ENCODE peak calls at places on chromosomes 7 and 10, in eight cellular contexts. U is CD4-positive, alpha-beta T cell; C is H1; V is brain microvascular endothelial cell; G is left ventricle myocardium inferior; K is body of pancreas; J is IMR-90; B is lower lobe of right lung. S is an unnamed sample.

GRCh38 chr10:68406111-68406814 is 814 bp downstream of the RUFY2 start:
- DNase-seq in U (peak; percentile 9), C (peak; percentile 85), V (peak; percentile 73), G (peak; percentile 48), K (peak; percentile 42), J (peak; percentile 58), B (peak; percentile 70), S (peak; percentile 34)

GRCh38 chr10:127309609-127310008 is 113.2 kb upstream of the INSYN2A start:
- DNase-seq in U (no peak), C (no peak), V (no peak), G (no peak), K (no peak), J (peak; percentile 43), B (no peak), S (no peak)

GRCh38 chr10:42958142-42958868 is 118.6 kb upstream of the RET start:
- DNase-seq in U (no peak), C (no peak), V (no peak), G (no peak), K (no peak), J (no peak), B (no peak), S (no peak)

GRCh38 chr7:88205179-88205578 is 14.7 kb downstream of the SRI start:
- DNase-seq in U (no peak), C (no peak), V (no peak), G (no peak), K (no peak), J (no peak), B (no peak), S (no peak)

GRCh38 chr7:80346704-80347103 is 165.2 kb downstream of the GNAT3 start:
- DNase-seq in U (no peak), C (no peak), V (no peak), G (no peak), K (no peak), J (peak; percentile 80), B (no peak), S (no peak)

GRCh38 chr10:22323538-22324305 is 2.8 kb downstream of the BMI1 start:
- DNase-seq in U (no peak), C (no peak), V (no peak), G (no peak), K (no peak), J (no peak), B (no peak), S (no peak)

GRCh38 chr7:130894146-130895005 is 160.4 kb upstream of the KLF14 start:
- DNase-seq in U (no peak), C (no peak), V (no peak), G (peak; percentile 78), K (peak; percentile 80), J (peak; percentile 78), B (peak; percentile 91), S (peak; percentile 63)

GRCh38 chr10:3162533-3162932 is 10.0 kb downstream of the PITRM1 start:
- DNase-seq in U (no peak), C (peak; percentile 65), V (no peak), G (no peak), K (no peak), J (no peak), B (no peak), S (no peak)

GRCh38 chr10:13700461-13701144 is 113.8 kb downstream of the PRPF18 start:
- DNase-seq in U (no peak), C (no peak), V (no peak), G (no peak), K (no peak), J (no peak), B (no peak), S (no peak)

GRCh38 chr7:99366646-99367045 is 7.9 kb upstream of the ARPC1B start:
- DNase-seq in U (no peak), C (no peak), V (no peak), G (no peak), K (no peak), J (no peak), B (peak; percentile 27), S (no peak)

GRCh38 chr7:29865526-29865925 is 59.2 kb downstream of the WIPF3 start:
- DNase-seq in U (no peak), C (no peak), V (peak; percentile 88), G (no peak), K (peak; percentile 76), J (peak; percentile 63), B (no peak), S (no peak)

GRCh38 chr10:101778151-101778780 is 2.4 kb upstream of the FGF8 start:
- DNase-seq in U (no peak), C (peak; percentile 81), V (no peak), G (no peak), K (no peak), J (no peak), B (no peak), S (no peak)

GRCh38 chr10:65571011-65571570 is 1354.7 kb upstream of the LRRTM3 start:
- DNase-seq in U (no peak), C (no peak), V (no peak), G (no peak), K (no peak), J (no peak), B (no peak), S (no peak)

GRCh38 chr10:114266521-114266920 is 27.5 kb downstream of the VWA2 start:
- DNase-seq in U (no peak), C (no peak), V (peak; percentile 51), G (no peak), K (peak; percentile 91), J (peak; percentile 50), B (no peak), S (no peak)

GRCh38 chr10:55183993-55184392 is 383.0 kb upstream of the PCDH15 start:
- DNase-seq in U (no peak), C (no peak), V (no peak), G (no peak), K (no peak), J (no peak), B (no peak), S (no peak)

GRCh38 chr10:86954681-86955500 is 2.5 kb downstream of the MMRN2 start:
- DNase-seq in U (no peak), C (peak; percentile 55), V (no peak), G (no peak), K (no peak), J (no peak), B (peak; percentile 28), S (no peak)

DNA sequence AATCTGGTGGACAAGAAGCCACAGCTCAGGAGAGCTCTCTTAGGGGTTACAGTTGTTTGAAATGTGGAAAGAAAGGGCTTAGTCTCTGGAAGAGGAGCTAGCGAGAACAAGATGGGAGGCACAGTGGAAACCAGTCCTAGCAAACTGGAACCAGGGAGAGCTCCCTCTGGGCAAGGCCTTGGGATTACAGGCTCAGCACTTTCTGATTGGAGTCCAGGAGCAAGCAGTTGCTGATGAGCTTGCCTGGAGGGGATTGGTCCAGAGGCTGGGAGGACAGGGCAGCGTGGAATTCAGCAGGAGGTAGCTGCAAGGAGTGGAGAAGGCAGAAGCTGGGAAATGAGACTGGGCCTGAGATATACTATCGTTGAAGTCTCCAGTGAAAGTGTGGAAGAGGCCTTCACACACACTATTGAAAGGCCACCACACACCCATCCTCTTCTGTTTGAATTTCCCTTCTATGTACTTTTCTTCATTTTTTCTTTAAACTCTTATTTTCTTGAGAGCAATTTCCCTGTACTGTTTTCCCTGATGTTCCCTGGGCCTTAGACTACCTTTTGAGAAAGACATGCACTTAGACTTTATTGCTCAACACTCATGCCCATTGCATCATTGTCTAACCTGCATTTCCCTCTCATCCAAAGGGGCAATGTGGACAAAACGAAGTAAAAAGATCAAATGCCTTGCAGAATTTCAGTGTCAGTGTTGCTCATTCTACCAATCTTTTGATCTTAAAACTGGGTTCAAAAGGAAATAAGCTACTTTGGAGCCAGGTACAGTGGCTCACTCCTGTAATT is 57.8 kb upstream of the LANCL2 start:
- DNase-seq in U (no peak), C (no peak), V (peak; percentile 17), G (no peak), K (no peak), J (peak; percentile 12), B (no peak), S (no peak)
- TF ChIP-seq CTCF in U (no peak), C (peak; percentile 47), V (peak; percentile 33), G (no peak), K (no peak), J (peak; percentile 2), B (no peak), S (no peak)

GRCh38 chr7:22596763-22597434 is 96.9 kb upstream of the STEAP1B start:
- DNase-seq in U (no peak), C (no peak), V (no peak), G (no peak), K (no peak), J (no peak), B (no peak), S (no peak)
- H3K27ac ChIP-seq in U (no peak overlapping the region), C (no peak overlapping the region), V (peak overlapping the region; percentile 85), G (no peak overlapping the region), K (no peak overlapping the region), J (no peak overlapping the region), B (no peak overlapping the region), S (no peak overlapping the region)

GRCh38 chr7:32941181-32941995 is 15.9 kb upstream of the FKBP9 start:
- DNase-seq in U (no peak), C (no peak), V (no peak), G (no peak), K (no peak), J (no peak), B (no peak), S (no peak)

GRCh38 chr7:32937344-32938174 is 19.7 kb upstream of the FKBP9 start:
- DNase-seq in U (no peak), C (no peak), V (no peak), G (peak; percentile 49), K (peak; percentile 52), J (peak; percentile 61), B (no peak), S (no peak)

GRCh38 chr7:32936686-32937085 is 20.6 kb upstream of the FKBP9 start:
- DNase-seq in U (no peak), C (no peak), V (no peak), G (no peak), K (no peak), J (no peak), B (no peak), S (no peak)

GRCh38 chr7:32930378-32930777 is 26.9 kb upstream of the FKBP9 start:
- DNase-seq in U (no peak), C (no peak), V (no peak), G (no peak), K (no peak), J (no peak), B (no peak), S (no peak)

DNA sequence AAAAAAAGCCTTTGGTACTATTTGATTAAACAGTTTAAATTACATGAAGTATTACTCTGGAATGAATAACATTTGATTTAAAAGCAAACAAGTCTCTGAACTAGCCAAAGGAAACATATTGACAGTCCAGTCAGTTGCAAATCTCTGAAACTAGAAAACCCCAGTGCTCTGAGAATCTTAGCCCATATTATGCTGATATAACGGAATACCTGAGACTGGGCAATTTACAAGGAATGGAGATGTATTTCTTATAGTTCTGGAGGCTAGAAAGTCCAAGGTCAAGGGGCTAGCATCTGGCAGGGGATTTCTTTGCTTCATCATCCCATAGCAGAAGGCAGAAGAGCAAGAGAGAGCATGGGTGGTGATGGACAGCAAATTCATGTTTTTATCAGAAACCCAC is 21.7 kb upstream of the FKBP9 start:
- DNase-seq in U (no peak), C (no peak), V (no peak), G (no peak), K (no peak), J (peak; percentile 29), B (no peak), S (no peak)
- H3K27me3 ChIP-seq in U (no peaks in the 10 kb centered on the region), C (peaks cover 35% of the 10 kb centered on the region), V (no peaks in the 10 kb centered on the region), G (no peaks in the 10 kb centered on the region), K (no peaks in the 10 kb centered on the region), J (no peaks in the 10 kb centered on the region), B (no peaks in the 10 kb centered on the region), S (no peaks in the 10 kb centered on the region)

DNA sequence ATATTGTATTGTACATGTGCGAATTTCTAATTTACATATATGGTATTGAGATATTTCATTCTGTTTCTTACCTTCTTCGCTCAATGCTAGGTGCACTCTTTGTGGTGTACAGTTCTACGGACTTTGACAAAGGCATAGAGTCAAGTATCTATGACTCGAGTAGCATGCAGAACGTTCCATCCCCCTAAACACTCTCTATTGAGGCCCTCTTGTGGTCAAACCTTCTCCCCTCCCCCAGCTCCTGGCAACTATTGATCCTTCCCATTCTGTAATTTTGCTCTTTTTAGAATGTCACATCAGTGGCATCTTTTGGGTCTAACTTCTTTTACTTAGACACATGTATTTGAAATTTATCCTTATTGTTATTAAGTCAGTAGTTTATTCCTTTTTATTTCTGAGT is 30.7 kb upstream of the GDF10 start:
- DNase-seq in U (no peak), C (no peak), V (no peak), G (no peak), K (no peak), J (no peak), B (no peak), S (no peak)
- TF ChIP-seq CTCF in U (peak; percentile 19), C (peak; percentile 44), V (peak; percentile 52), G (peak; percentile 25), K (no peak), J (no peak), B (no peak), S (peak; percentile 7)